ENCODE peak calls at places on chromosomes 2 and 18, in eight cellular contexts. E, O, M, G, L, V, I and R are unnamed samples.

GRCh38 chr18:41690332-41691110 is 264.5 kb upstream of the PIK3C3 start:
- DNase-seq in V (no peak), I (no peak), L (no peak), M (no peak), G (no peak), E (no peak), O (no peak), R (no peak)

GRCh38 chr2:144350151-144350802 is 169.6 kb downstream of the ZEB2 start:
- DNase-seq in G (no peak), O (no peak), V (no peak), E (no peak), M (no peak), L (no peak), I (no peak), R (no peak)

GRCh38 chr2:229601396-229601795 is 113.0 kb downstream of the DNER start:
- DNase-seq in E (peak), V (no peak), G (no peak), L (no peak), I (no peak), O (no peak), M (no peak), R (no peak)

GRCh38 chr2:171706152-171706803 is 19.0 kb downstream of the DYNC1I2 start:
- DNase-seq in M (no peak), O (no peak), I (no peak), G (peak), E (peak), V (no peak), L (no peak), R (peak)

GRCh38 chr2:170813611-170814550 is 2.8 kb upstream of the GAD1 start:
- DNase-seq in L (no peak), V (no peak), G (peak), I (no peak), O (no peak), M (peak), E (peak), R (peak)

GRCh38 chr18:40935423-40935822 is 1019.6 kb upstream of the PIK3C3 start:
- DNase-seq in E (peak), O (no peak), G (peak), M (no peak), V (no peak), I (no peak), L (no peak), R (peak)

GRCh38 chr2:6083131-6083530 is 390.9 kb downstream of the SOX11 start:
- DNase-seq in G (no peak), E (no peak), V (no peak), I (no peak), L (no peak), M (no peak), O (no peak), R (no peak)

GRCh38 chr18:27363918-27364317 is 178.8 kb upstream of the CHST9 start:
- DNase-seq in L (no peak), O (no peak), G (no peak), M (peak), V (no peak), I (no peak), E (peak), R (no peak)

GRCh38 chr2:201263774-201264173 is 3.4 kb downstream of the CASP8 start:
- DNase-seq in L (no peak), M (no peak), V (no peak), I (no peak), G (no peak), E (no peak), O (no peak), R (no peak)

GRCh38 chr2:176682278-176682677 is 413.0 kb downstream of the MTX2 start:
- DNase-seq in E (no peak), V (no peak), O (no peak), I (no peak), M (no peak), L (no peak), G (peak), R (no peak)

GRCh38 chr18:9961031-9961430 is 47.2 kb downstream of the VAPA start:
- DNase-seq in G (peak), V (no peak), E (no peak), O (no peak), L (no peak), M (no peak), I (no peak), R (no peak)

GRCh38 chr18:14965553-14965952 is 217.6 kb downstream of the ANKRD30B start:
- DNase-seq in L (no peak), V (no peak), E (no peak), G (no peak), M (no peak), I (no peak), O (no peak), R (no peak)

GRCh38 chr18:7232218-7232617 is 1.3 kb downstream of the LRRC30 start:
- DNase-seq in M (no peak), L (no peak), G (no peak), V (no peak), E (no peak), O (no peak), I (no peak), R (no peak)

GRCh38 chr2:226869371-226869770 is 33.5 kb downstream of the RHBDD1 start:
- DNase-seq in O (no peak), G (peak), V (no peak), M (no peak), I (no peak), L (no peak), E (peak), R (no peak)

GRCh38 chr2:162155093-162155492 is 3.0 kb upstream of the GCG start:
- DNase-seq in L (no peak), O (no peak), M (no peak), I (no peak), G (no peak), V (no peak), E (no peak), R (no peak)

GRCh38 chr2:241636182-241636982 is 576 bp downstream of the THAP4 start:
- DNase-seq in M (no peak), E (peak), V (peak), O (no peak), G (peak), I (peak), L (no peak), R (no peak)

GRCh38 chr2:18924905-18925691 is 335.7 kb upstream of the NT5C1B start:
- DNase-seq in V (no peak), L (no peak), M (peak), I (no peak), E (no peak), O (no peak), G (peak), R (peak)

GRCh38 chr18:43009666-43010065 is 105.8 kb downstream of the RIT2 start:
- DNase-seq in G (no peak), I (no peak), M (peak), E (no peak), O (no peak), L (no peak), V (no peak), R (no peak)

GRCh38 chr2:177161741-177162440 is 50.7 kb upstream of the HNRNPA3 start:
- DNase-seq in O (no peak), V (no peak), L (no peak), E (peak), M (no peak), I (no peak), G (peak), R (peak)

GRCh38 chr18:31772699-31773098 is 12.0 kb upstream of the SLC25A52 start:
- DNase-seq in I (no peak), M (no peak), E (no peak), L (no peak), G (no peak), O (no peak), V (no peak), R (no peak)

GRCh38 chr18:7839548-7839947 is 272.4 kb downstream of the PTPRM start:
- DNase-seq in I (no peak), M (no peak), E (no peak), L (no peak), G (no peak), O (no peak), V (no peak), R (no peak)

GRCh38 chr2:195779491-195779890 is 122.5 kb downstream of the SLC39A10 start:
- DNase-seq in V (no peak), G (no peak), E (peak), I (no peak), O (no peak), L (no peak), M (no peak), R (no peak)

GRCh38 chr2:14909795-14910194 is 277.3 kb downstream of the LRATD1 start:
- DNase-seq in O (no peak), V (no peak), M (no peak), E (no peak), L (no peak), G (peak), I (no peak), R (no peak)

GRCh38 chr2:199811360-199811759 is 39.6 kb downstream of the FTCDNL1 start:
- DNase-seq in M (no peak), L (no peak), O (no peak), G (no peak), I (no peak), E (peak), V (no peak), R (no peak)

GRCh38 chr18:6951336-6952090 is 166.1 kb downstream of the LAMA1 start:
- DNase-seq in M (no peak), V (no peak), O (no peak), G (no peak), I (no peak), E (no peak), L (no peak), R (no peak)

GRCh38 chr18:59839931-59840685 is 59.7 kb upstream of the PMAIP1 start:
- DNase-seq in V (no peak), I (no peak), G (no peak), M (no peak), E (no peak), L (no peak), O (no peak), R (no peak)
- TF ChIP-seq CTCF in V (no peak), I (no peak), G (no peak), M (no peak), E (no peak), L (peak), O (no peak), R (peak)

GRCh38 chr2:208033701-208034502 is 8.6 kb upstream of the PLEKHM3 start:
- DNase-seq in E (peak), M (peak), G (no peak), I (peak), O (no peak), V (no peak), L (no peak), R (peak)
- TF ChIP-seq CTCF in E (peak), M (peak), G (no peak), I (no peak), O (no peak), V (peak), L (peak), R (peak)

GRCh38 chr18:32867330-32867729 is 94.5 kb upstream of the KLHL14 start:
- DNase-seq in E (no peak), L (no peak), O (no peak), I (no peak), G (no peak), V (no peak), M (no peak), R (no peak)
- TF ChIP-seq CTCF in E (no peak), L (no peak), O (no peak), I (no peak), G (no peak), V (no peak), M (no peak), R (no peak)

GRCh38 chr2:175187378-175187777 is 5.9 kb upstream of the ATP5MC3 start:
- DNase-seq in E (peak), V (no peak), M (no peak), L (no peak), O (no peak), G (no peak), I (no peak), R (peak)
- TF ChIP-seq CTCF in E (peak), V (peak), M (peak), L (peak), O (no peak), G (peak), I (no peak), R (peak)

GRCh38 chr2:150888337-150888736 is 373.3 kb downstream of the RBM43 start:
- DNase-seq in G (no peak), V (no peak), E (no peak), O (no peak), I (no peak), M (no peak), L (no peak), R (peak)
- TF ChIP-seq CTCF in G (no peak), V (no peak), E (no peak), O (no peak), I (no peak), M (no peak), L (no peak), R (no peak)

GRCh38 chr2:43225093-43225787 is 1.2 kb downstream of the ZFP36L2 start:
- DNase-seq in G (peak), V (peak), L (peak), O (peak), E (peak), M (no peak), I (peak), R (peak)

GRCh38 chr2:43222472-43223146 is 3.8 kb downstream of the ZFP36L2 start:
- DNase-seq in V (peak), E (peak), I (no peak), L (no peak), G (peak), M (no peak), O (no peak), R (no peak)

GRCh38 chr2:43224571-43225092 is 1.8 kb downstream of the ZFP36L2 start:
- DNase-seq in O (no peak), V (peak), G (peak), I (peak), L (no peak), E (peak), M (no peak), R (no peak)

GRCh38 chr2:43223412-43224040 is 2.9 kb downstream of the ZFP36L2 start:
- DNase-seq in E (no peak), M (no peak), V (peak), O (no peak), I (no peak), L (no peak), G (peak), R (no peak)

DNA sequence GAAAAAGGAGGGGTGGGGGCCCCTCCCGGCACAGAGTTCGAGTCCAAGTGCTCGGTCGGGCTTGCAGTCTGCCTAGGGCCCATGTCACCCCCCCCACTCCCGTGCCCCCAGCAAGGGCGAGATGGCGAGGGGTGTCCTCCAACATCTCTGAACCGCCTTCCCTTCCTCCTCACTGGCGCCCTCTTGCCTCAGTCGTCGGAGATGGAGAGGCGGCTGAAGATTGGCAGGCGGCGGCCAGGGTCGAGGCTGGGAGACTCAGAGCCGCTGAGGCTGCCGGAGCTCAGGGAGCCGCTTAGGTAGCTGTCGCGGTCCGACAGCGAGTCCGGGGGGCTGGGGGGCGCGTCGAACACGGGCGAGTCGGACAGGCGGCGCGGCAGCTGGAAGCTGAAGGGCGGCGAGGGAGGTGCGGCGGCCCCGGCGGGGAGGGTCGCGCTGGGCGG is 2.3 kb downstream of the ZFP36L2 start:
- DNase-seq in L (no peak), E (peak), G (peak), I (peak), V (peak), O (peak), M (no peak), R (peak)
- TF ChIP-seq CTCF in L (no peak), E (peak), G (peak), I (no peak), V (peak), O (peak), M (peak), R (peak)

GRCh38 chr2:1553671-1554295 is 140.5 kb downstream of the TPO start:
- DNase-seq in M (peak), O (no peak), V (peak), I (no peak), G (peak), E (peak), L (no peak), R (peak)
- TF ChIP-seq CTCF in M (peak), O (no peak), V (no peak), I (no peak), G (peak), E (no peak), L (peak), R (peak)

GRCh38 chr2:25054720-25055119 is 12.8 kb downstream of the EFR3B start:
- DNase-seq in E (no peak), G (peak), V (no peak), O (no peak), L (no peak), I (no peak), M (no peak), R (no peak)
- TF ChIP-seq CTCF in E (no peak), G (no peak), V (no peak), O (no peak), L (no peak), I (no peak), M (no peak), R (no peak)

DNA sequence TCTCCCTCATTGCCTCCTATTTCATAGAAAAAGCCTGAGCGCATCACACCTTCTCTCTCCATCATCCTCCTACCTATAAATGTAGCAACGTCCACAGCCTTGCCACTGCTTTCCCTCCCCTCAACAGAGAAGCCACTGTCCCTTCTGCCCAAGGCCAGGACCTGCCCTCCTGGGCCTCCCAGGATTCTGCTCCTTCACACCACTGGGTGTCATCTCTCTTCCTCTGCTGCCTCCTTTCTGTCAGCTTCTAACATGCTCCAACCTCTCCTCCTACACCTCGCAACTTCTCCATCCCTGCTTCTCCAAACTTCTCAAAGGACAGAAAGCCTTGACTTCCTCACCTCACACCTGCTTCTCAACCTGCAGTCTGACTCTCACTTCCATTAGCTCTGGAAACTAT is 21.2 kb upstream of the ME2 start:
- DNase-seq in O (no peak), M (no peak), E (no peak), G (no peak), L (no peak), V (no peak), I (no peak), R (no peak)
- TF ChIP-seq CTCF in O (no peak), M (no peak), E (no peak), G (peak), L (no peak), V (no peak), I (no peak), R (no peak)